ENCODE peak calls at places on chromosomes 12 and 14, in seven cellular contexts. One of them, this sample, is unnamed.

GRCh38 chr14:99072433-99072832 is 199.6 kb downstream of the BCL11B start:
- DNase-seq in GM23338: no peak
- DNase-seq in left ventricle myocardium inferior: no peak
- DNase-seq in Peyer's patch: no peak
- DNase-seq in RWPE1: no peak
- DNase-seq in fibroblast of lung: no peak
- DNase-seq in colonic mucosa: no peak
- DNase-seq in this sample: no peak

GRCh38 chr12:1546931-1547640 is 47.3 kb downstream of the FBXL14 start:
- DNase-seq in RWPE1: no peak
- DNase-seq in left ventricle myocardium inferior: no peak
- DNase-seq in colonic mucosa: no peak
- DNase-seq in Peyer's patch: no peak
- DNase-seq in GM23338: no peak
- DNase-seq in fibroblast of lung: no peak
- DNase-seq in this sample: no peak

GRCh38 chr14:88975926-88976325 is 151.5 kb downstream of the TTC8 start:
- DNase-seq in Peyer's patch: no peak
- DNase-seq in GM23338: peak
- DNase-seq in RWPE1: no peak
- DNase-seq in fibroblast of lung: no peak
- DNase-seq in colonic mucosa: no peak
- DNase-seq in left ventricle myocardium inferior: no peak
- DNase-seq in this sample: no peak

GRCh38 chr12:55816876-55817351 is 610 bp downstream of the SARNP start:
- DNase-seq in GM23338: peak
- DNase-seq in fibroblast of lung: no peak
- DNase-seq in RWPE1: peak
- DNase-seq in Peyer's patch: no peak
- DNase-seq in left ventricle myocardium inferior: no peak
- DNase-seq in colonic mucosa: no peak
- DNase-seq in this sample: no peak

GRCh38 chr14:66234411-66234810 is 251.8 kb upstream of the CCDC196 start:
- DNase-seq in GM23338: no peak
- DNase-seq in Peyer's patch: no peak
- DNase-seq in RWPE1: no peak
- DNase-seq in colonic mucosa: no peak
- DNase-seq in left ventricle myocardium inferior: no peak
- DNase-seq in fibroblast of lung: no peak
- DNase-seq in this sample: no peak

GRCh38 chr12:5716221-5716620 is 228.8 kb downstream of the ANO2 start:
- DNase-seq in left ventricle myocardium inferior: no peak
- DNase-seq in Peyer's patch: no peak
- DNase-seq in fibroblast of lung: peak
- DNase-seq in RWPE1: no peak
- DNase-seq in GM23338: no peak
- DNase-seq in colonic mucosa: peak
- DNase-seq in this sample: no peak

GRCh38 chr12:48865141-48865440 is 579 bp downstream of the RND1 start:
- DNase-seq in left ventricle myocardium inferior: no peak
- DNase-seq in Peyer's patch: no peak
- DNase-seq in fibroblast of lung: no peak
- DNase-seq in colonic mucosa: no peak
- DNase-seq in RWPE1: no peak
- DNase-seq in GM23338: peak
- DNase-seq in this sample: no peak

GRCh38 chr12:8886515-8887284 is 27.6 kb upstream of the PHC1 start:
- DNase-seq in Peyer's patch: no peak
- DNase-seq in fibroblast of lung: no peak
- DNase-seq in GM23338: no peak
- DNase-seq in left ventricle myocardium inferior: no peak
- DNase-seq in RWPE1: no peak
- DNase-seq in colonic mucosa: no peak
- DNase-seq in this sample: no peak

GRCh38 chr12:57248934-57249742 is 1.8 kb downstream of the STAC3 start:
- DNase-seq in left ventricle myocardium inferior: peak
- DNase-seq in Peyer's patch: no peak
- DNase-seq in fibroblast of lung: no peak
- DNase-seq in RWPE1: no peak
- DNase-seq in GM23338: peak
- DNase-seq in colonic mucosa: no peak
- DNase-seq in this sample: no peak

GRCh38 chr12:42560977-42561376 is 28.6 kb downstream of the PRICKLE1 start:
- DNase-seq in colonic mucosa: no peak
- DNase-seq in GM23338: no peak
- DNase-seq in Peyer's patch: no peak
- DNase-seq in RWPE1: no peak
- DNase-seq in left ventricle myocardium inferior: no peak
- DNase-seq in fibroblast of lung: no peak
- DNase-seq in this sample: no peak

GRCh38 chr12:39102474-39103209 is 197.3 kb upstream of the CPNE8 start:
- DNase-seq in colonic mucosa: no peak
- DNase-seq in Peyer's patch: no peak
- DNase-seq in GM23338: no peak
- DNase-seq in RWPE1: peak
- DNase-seq in left ventricle myocardium inferior: no peak
- DNase-seq in fibroblast of lung: no peak
- DNase-seq in this sample: no peak

GRCh38 chr14:29846339-29847129 is 81.1 kb downstream of the PRKD1 start:
- DNase-seq in GM23338: no peak
- DNase-seq in fibroblast of lung: no peak
- DNase-seq in Peyer's patch: no peak
- DNase-seq in RWPE1: no peak
- DNase-seq in left ventricle myocardium inferior: no peak
- DNase-seq in colonic mucosa: no peak
- DNase-seq in this sample: no peak

GRCh38 chr12:93662961-93663728 is 14.0 kb upstream of the CRADD start:
- DNase-seq in Peyer's patch: no peak
- DNase-seq in colonic mucosa: no peak
- DNase-seq in GM23338: no peak
- DNase-seq in fibroblast of lung: no peak
- DNase-seq in left ventricle myocardium inferior: no peak
- DNase-seq in RWPE1: no peak
- DNase-seq in this sample: no peak

GRCh38 chr12:119592232-119592631 is 1.3 kb upstream of the TMEM233 start:
- DNase-seq in RWPE1: no peak
- DNase-seq in colonic mucosa: no peak
- DNase-seq in left ventricle myocardium inferior: no peak
- DNase-seq in Peyer's patch: no peak
- DNase-seq in fibroblast of lung: no peak
- DNase-seq in GM23338: no peak
- DNase-seq in this sample: no peak

GRCh38 chr12:119594399-119594730 is 791 bp downstream of the TMEM233 start:
- DNase-seq in fibroblast of lung: no peak
- DNase-seq in colonic mucosa: no peak
- DNase-seq in GM23338: peak
- DNase-seq in RWPE1: no peak
- DNase-seq in left ventricle myocardium inferior: no peak
- DNase-seq in Peyer's patch: no peak
- DNase-seq in this sample: no peak

GRCh38 chr12:119589634-119590033 is 3.9 kb upstream of the TMEM233 start:
- DNase-seq in fibroblast of lung: no peak
- DNase-seq in GM23338: no peak
- DNase-seq in Peyer's patch: no peak
- DNase-seq in left ventricle myocardium inferior: no peak
- DNase-seq in RWPE1: no peak
- DNase-seq in colonic mucosa: no peak
- DNase-seq in this sample: no peak

GRCh38 chr12:119594772-119595445 is 1.3 kb downstream of the TMEM233 start:
- DNase-seq in GM23338: peak
- DNase-seq in fibroblast of lung: no peak
- DNase-seq in Peyer's patch: no peak
- DNase-seq in colonic mucosa: peak
- DNase-seq in left ventricle myocardium inferior: peak
- DNase-seq in RWPE1: no peak
- DNase-seq in this sample: no peak

DNA sequence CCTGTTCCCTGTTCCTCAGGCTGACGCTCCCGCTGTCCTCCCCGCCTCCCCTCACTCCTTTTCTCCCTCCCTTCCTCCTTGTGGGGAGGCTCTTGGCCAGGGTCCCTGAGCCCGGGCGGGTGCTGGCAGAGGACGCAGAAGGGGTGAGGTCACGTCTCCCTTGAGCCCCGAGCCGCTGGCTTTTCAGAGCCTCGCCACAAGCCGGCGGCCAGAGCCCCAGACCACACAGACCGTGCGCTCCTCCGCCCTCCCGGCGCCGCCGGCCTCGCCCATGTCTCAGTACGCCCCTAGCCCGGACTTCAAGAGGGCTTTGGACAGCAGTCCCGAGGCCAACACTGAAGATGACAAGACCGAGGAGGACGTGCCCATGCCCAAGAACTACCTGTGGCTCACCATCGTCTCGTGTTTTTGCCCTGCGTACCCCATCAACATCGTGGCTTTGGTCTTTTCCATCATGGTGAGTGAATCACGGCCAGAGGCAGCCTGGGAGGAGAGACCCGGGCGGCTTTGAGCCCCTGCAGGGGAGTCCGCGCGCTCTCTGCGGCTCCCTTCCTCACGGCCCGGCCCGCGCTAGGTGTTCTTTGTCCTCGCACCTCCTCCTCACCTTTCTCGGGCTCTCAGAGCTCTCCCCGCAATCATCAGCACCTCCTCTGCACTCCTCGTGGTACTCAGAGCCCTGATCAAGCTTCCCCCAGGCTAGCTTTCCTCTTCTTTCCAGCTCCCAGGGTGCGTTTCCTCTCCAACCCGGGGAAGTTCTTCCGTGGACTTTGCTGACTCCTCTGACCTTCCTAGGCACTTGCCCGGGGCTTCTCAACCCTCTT is at the start of gene TMEM233:
- DNase-seq in fibroblast of lung: no peak
- DNase-seq in left ventricle myocardium inferior: peak
- DNase-seq in RWPE1: no peak
- DNase-seq in colonic mucosa: no peak
- DNase-seq in GM23338: peak
- DNase-seq in Peyer's patch: no peak
- DNase-seq in this sample: no peak
- H3K27ac ChIP-seq in fibroblast of lung: no peak
- H3K27ac ChIP-seq in left ventricle myocardium inferior: peak
- H3K27ac ChIP-seq in RWPE1: no peak
- H3K27ac ChIP-seq in colonic mucosa: no peak
- H3K27ac ChIP-seq in GM23338: no peak
- H3K27ac ChIP-seq in Peyer's patch: no peak
- H3K27ac ChIP-seq in this sample: peak

DNA sequence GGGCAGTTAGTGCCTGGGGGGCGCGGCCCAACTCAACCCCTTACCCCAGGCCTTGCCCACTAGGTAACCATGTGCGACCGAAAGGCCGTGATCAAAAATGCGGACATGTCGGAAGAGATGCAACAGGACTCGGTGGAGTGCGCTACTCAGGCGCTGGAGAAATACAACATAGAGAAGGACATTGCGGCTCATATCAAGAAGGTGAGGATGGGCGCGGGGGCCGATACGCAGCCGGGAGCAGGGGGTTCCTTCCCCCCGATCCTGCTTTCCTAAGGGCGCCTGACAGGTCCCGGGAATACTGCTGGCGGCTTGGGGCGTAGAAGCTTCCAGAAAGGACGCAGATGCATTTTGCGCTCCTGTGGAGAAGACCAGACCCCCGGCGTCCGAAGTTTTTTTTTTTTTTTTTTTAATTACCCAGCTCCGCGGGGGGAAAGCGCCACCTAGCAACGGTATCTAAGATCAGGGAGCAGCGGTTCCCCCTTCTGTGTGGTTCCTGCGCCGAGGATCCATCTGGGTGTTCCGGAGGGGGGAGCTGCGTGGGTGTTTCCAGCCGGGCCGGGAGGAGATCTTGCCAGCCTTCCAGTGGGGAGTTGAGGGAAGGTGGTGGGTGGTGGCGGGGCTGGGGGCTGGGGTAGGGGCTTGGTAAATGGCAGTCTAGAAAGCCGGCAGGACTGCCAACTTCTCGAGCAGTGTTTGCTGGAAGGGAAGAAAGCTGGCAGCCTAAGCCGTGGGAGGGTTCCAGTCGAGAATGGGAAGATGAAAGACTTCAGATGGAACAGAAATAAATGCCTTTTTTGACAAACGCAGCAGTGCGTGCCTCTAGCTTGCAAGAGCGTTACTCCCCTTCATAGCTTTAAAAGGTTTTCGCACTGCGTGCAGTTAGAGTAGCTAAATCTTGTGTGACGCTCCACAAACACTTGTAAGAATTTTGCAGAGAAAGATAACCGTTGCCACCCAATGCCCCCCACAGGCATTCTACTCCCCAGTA is 734 bp downstream of the DYNLL1 start:
- DNase-seq in GM23338: peak
- DNase-seq in left ventricle myocardium inferior: peak
- DNase-seq in fibroblast of lung: peak
- DNase-seq in colonic mucosa: peak
- DNase-seq in Peyer's patch: peak
- DNase-seq in RWPE1: peak
- DNase-seq in this sample: peak
- TF ChIP-seq CTCF in GM23338: no peak
- TF ChIP-seq CTCF in left ventricle myocardium inferior: no peak
- TF ChIP-seq CTCF in fibroblast of lung: no peak
- TF ChIP-seq CTCF in colonic mucosa: no peak
- TF ChIP-seq CTCF in Peyer's patch: no peak
- TF ChIP-seq CTCF in RWPE1: no peak
- TF ChIP-seq CTCF in this sample: no peak

GRCh38 chr12:94712852-94713545 is 62.6 kb upstream of the TMCC3 start:
- DNase-seq in Peyer's patch: no peak
- DNase-seq in colonic mucosa: no peak
- DNase-seq in RWPE1: no peak
- DNase-seq in left ventricle myocardium inferior: no peak
- DNase-seq in fibroblast of lung: no peak
- DNase-seq in GM23338: no peak
- DNase-seq in this sample: no peak
- H3K27ac ChIP-seq in Peyer's patch: no peak
- H3K27ac ChIP-seq in colonic mucosa: no peak
- H3K27ac ChIP-seq in RWPE1: no peak
- H3K27ac ChIP-seq in left ventricle myocardium inferior: no peak
- H3K27ac ChIP-seq in fibroblast of lung: no peak
- H3K27ac ChIP-seq in GM23338: no peak
- H3K27ac ChIP-seq in this sample: no peak

GRCh38 chr14:71235865-71236264 is 328.6 kb downstream of the PCNX1 start:
- DNase-seq in RWPE1: no peak
- DNase-seq in colonic mucosa: no peak
- DNase-seq in Peyer's patch: no peak
- DNase-seq in GM23338: no peak
- DNase-seq in left ventricle myocardium inferior: peak
- DNase-seq in fibroblast of lung: no peak
- DNase-seq in this sample: no peak
- TF ChIP-seq CTCF in RWPE1: no peak
- TF ChIP-seq CTCF in colonic mucosa: no peak
- TF ChIP-seq CTCF in Peyer's patch: no peak
- TF ChIP-seq CTCF in GM23338: no peak
- TF ChIP-seq CTCF in left ventricle myocardium inferior: no peak
- TF ChIP-seq CTCF in fibroblast of lung: no peak
- TF ChIP-seq CTCF in this sample: no peak

DNA sequence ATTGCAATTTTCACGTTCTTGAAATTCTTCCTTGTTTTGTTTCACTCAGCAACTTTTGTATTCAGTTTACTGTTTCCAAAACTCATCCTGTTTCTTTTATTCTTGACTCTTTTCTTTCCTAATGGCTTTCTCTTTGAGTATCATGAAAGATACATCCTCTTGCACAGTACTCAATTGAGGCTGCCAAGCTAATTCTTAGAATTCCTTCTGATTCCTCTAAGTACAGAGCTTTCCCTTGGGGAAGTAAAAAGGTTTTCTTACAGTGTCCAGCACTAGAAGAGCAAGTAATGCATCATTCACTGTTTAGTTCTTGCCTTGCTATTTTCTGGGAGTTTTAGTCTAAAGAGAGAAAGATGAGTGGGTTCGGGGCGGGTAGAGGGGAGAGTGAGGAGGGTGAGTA is 154.1 kb downstream of the NEDD1 start:
- DNase-seq in RWPE1: no peak
- DNase-seq in Peyer's patch: no peak
- DNase-seq in fibroblast of lung: no peak
- DNase-seq in left ventricle myocardium inferior: no peak
- DNase-seq in colonic mucosa: no peak
- DNase-seq in GM23338: peak
- DNase-seq in this sample: no peak
- H3K27ac ChIP-seq in RWPE1: no peak
- H3K27ac ChIP-seq in Peyer's patch: no peak
- H3K27ac ChIP-seq in fibroblast of lung: no peak
- H3K27ac ChIP-seq in left ventricle myocardium inferior: no peak
- H3K27ac ChIP-seq in colonic mucosa: no peak
- H3K27ac ChIP-seq in GM23338: no peak
- H3K27ac ChIP-seq in this sample: no peak

This sample was measured in coronary artery.